ENCODE peak calls at places on chromosomes 13 and 19, in five cellular contexts. One of them, this sample, is unnamed.

GRCh38 chr19:5624154-5624663 is 1.3 kb downstream of the SAFB start:
- DNase-seq in globus pallidus: peak
- DNase-seq in activated CD8-positive, alpha-beta memory T cell treated with anti-CD3 and anti-CD28 coated beads for 24 hours: no peak
- DNase-seq in astrocyte of the spinal cord: peak
- DNase-seq in stimulated activated CD4-positive, alpha-beta T cell treated with anti-CD3 and anti-CD28 coated beads, Interleukin-1b, Interleukin-23, amount 100 ng/mL, for 24 hours: no peak
- DNase-seq in this sample: peak

GRCh38 chr13:31898383-31899071 is 133.0 kb upstream of the FRY start:
- DNase-seq in globus pallidus: no peak
- DNase-seq in activated CD8-positive, alpha-beta memory T cell treated with anti-CD3 and anti-CD28 coated beads for 24 hours: no peak
- DNase-seq in astrocyte of the spinal cord: peak
- DNase-seq in stimulated activated CD4-positive, alpha-beta T cell treated with anti-CD3 and anti-CD28 coated beads, Interleukin-1b, Interleukin-23, amount 100 ng/mL, for 24 hours: no peak
- DNase-seq in this sample: no peak

GRCh38 chr13:21124853-21125252 is 51.5 kb downstream of the SKA3 start:
- DNase-seq in globus pallidus: no peak
- DNase-seq in activated CD8-positive, alpha-beta memory T cell treated with anti-CD3 and anti-CD28 coated beads for 24 hours: no peak
- DNase-seq in astrocyte of the spinal cord: peak
- DNase-seq in stimulated activated CD4-positive, alpha-beta T cell treated with anti-CD3 and anti-CD28 coated beads, Interleukin-1b, Interleukin-23, amount 100 ng/mL, for 24 hours: no peak
- DNase-seq in this sample: peak

GRCh38 chr19:33394006-33394722 is 20.7 kb downstream of the CEBPG start:
- DNase-seq in globus pallidus: no peak
- DNase-seq in activated CD8-positive, alpha-beta memory T cell treated with anti-CD3 and anti-CD28 coated beads for 24 hours: no peak
- DNase-seq in astrocyte of the spinal cord: peak
- DNase-seq in stimulated activated CD4-positive, alpha-beta T cell treated with anti-CD3 and anti-CD28 coated beads, Interleukin-1b, Interleukin-23, amount 100 ng/mL, for 24 hours: no peak
- DNase-seq in this sample: peak

GRCh38 chr19:1811942-1812425 is at the start of gene ATP8B3:
- DNase-seq in globus pallidus: no peak
- DNase-seq in activated CD8-positive, alpha-beta memory T cell treated with anti-CD3 and anti-CD28 coated beads for 24 hours: no peak
- DNase-seq in astrocyte of the spinal cord: no peak
- DNase-seq in stimulated activated CD4-positive, alpha-beta T cell treated with anti-CD3 and anti-CD28 coated beads, Interleukin-1b, Interleukin-23, amount 100 ng/mL, for 24 hours: no peak
- DNase-seq in this sample: no peak

GRCh38 chr13:24386816-24387708 is 77.7 kb downstream of the C1QTNF9 start:
- DNase-seq in globus pallidus: no peak
- DNase-seq in activated CD8-positive, alpha-beta memory T cell treated with anti-CD3 and anti-CD28 coated beads for 24 hours: no peak
- DNase-seq in astrocyte of the spinal cord: no peak
- DNase-seq in stimulated activated CD4-positive, alpha-beta T cell treated with anti-CD3 and anti-CD28 coated beads, Interleukin-1b, Interleukin-23, amount 100 ng/mL, for 24 hours: no peak
- DNase-seq in this sample: no peak

GRCh38 chr19:11194657-11195056 is 2.7 kb downstream of the KANK2 start:
- DNase-seq in globus pallidus: no peak
- DNase-seq in activated CD8-positive, alpha-beta memory T cell treated with anti-CD3 and anti-CD28 coated beads for 24 hours: no peak
- DNase-seq in astrocyte of the spinal cord: no peak
- DNase-seq in stimulated activated CD4-positive, alpha-beta T cell treated with anti-CD3 and anti-CD28 coated beads, Interleukin-1b, Interleukin-23, amount 100 ng/mL, for 24 hours: no peak
- DNase-seq in this sample: peak

GRCh38 chr13:96540656-96541055 is 450.7 kb downstream of the HS6ST3 start:
- DNase-seq in globus pallidus: no peak
- DNase-seq in activated CD8-positive, alpha-beta memory T cell treated with anti-CD3 and anti-CD28 coated beads for 24 hours: no peak
- DNase-seq in astrocyte of the spinal cord: no peak
- DNase-seq in stimulated activated CD4-positive, alpha-beta T cell treated with anti-CD3 and anti-CD28 coated beads, Interleukin-1b, Interleukin-23, amount 100 ng/mL, for 24 hours: no peak
- DNase-seq in this sample: no peak

GRCh38 chr13:93216122-93216521 is 10.5 kb upstream of the GPC6 start:
- DNase-seq in globus pallidus: no peak
- DNase-seq in activated CD8-positive, alpha-beta memory T cell treated with anti-CD3 and anti-CD28 coated beads for 24 hours: no peak
- DNase-seq in astrocyte of the spinal cord: no peak
- DNase-seq in stimulated activated CD4-positive, alpha-beta T cell treated with anti-CD3 and anti-CD28 coated beads, Interleukin-1b, Interleukin-23, amount 100 ng/mL, for 24 hours: no peak
- DNase-seq in this sample: no peak

GRCh38 chr13:24392972-24393371 is 83.6 kb downstream of the C1QTNF9 start:
- DNase-seq in globus pallidus: no peak
- DNase-seq in activated CD8-positive, alpha-beta memory T cell treated with anti-CD3 and anti-CD28 coated beads for 24 hours: no peak
- DNase-seq in astrocyte of the spinal cord: no peak
- DNase-seq in stimulated activated CD4-positive, alpha-beta T cell treated with anti-CD3 and anti-CD28 coated beads, Interleukin-1b, Interleukin-23, amount 100 ng/mL, for 24 hours: no peak
- DNase-seq in this sample: no peak

GRCh38 chr19:49588370-49589122 is 2.4 kb upstream of the PRR12 start:
- DNase-seq in globus pallidus: no peak
- DNase-seq in activated CD8-positive, alpha-beta memory T cell treated with anti-CD3 and anti-CD28 coated beads for 24 hours: peak
- DNase-seq in astrocyte of the spinal cord: no peak
- DNase-seq in stimulated activated CD4-positive, alpha-beta T cell treated with anti-CD3 and anti-CD28 coated beads, Interleukin-1b, Interleukin-23, amount 100 ng/mL, for 24 hours: no peak
- DNase-seq in this sample: no peak

GRCh38 chr19:39805120-39805519 is 26.5 kb downstream of the LEUTX start:
- DNase-seq in globus pallidus: no peak
- DNase-seq in activated CD8-positive, alpha-beta memory T cell treated with anti-CD3 and anti-CD28 coated beads for 24 hours: no peak
- DNase-seq in astrocyte of the spinal cord: no peak
- DNase-seq in stimulated activated CD4-positive, alpha-beta T cell treated with anti-CD3 and anti-CD28 coated beads, Interleukin-1b, Interleukin-23, amount 100 ng/mL, for 24 hours: no peak
- DNase-seq in this sample: no peak

GRCh38 chr13:90534617-90535340 is 812.7 kb upstream of the MIR17HG start:
- DNase-seq in globus pallidus: no peak
- DNase-seq in activated CD8-positive, alpha-beta memory T cell treated with anti-CD3 and anti-CD28 coated beads for 24 hours: no peak
- DNase-seq in astrocyte of the spinal cord: no peak
- DNase-seq in stimulated activated CD4-positive, alpha-beta T cell treated with anti-CD3 and anti-CD28 coated beads, Interleukin-1b, Interleukin-23, amount 100 ng/mL, for 24 hours: no peak
- DNase-seq in this sample: no peak

GRCh38 chr13:91311491-91311890 is 36.0 kb upstream of the MIR17HG start:
- DNase-seq in globus pallidus: no peak
- DNase-seq in activated CD8-positive, alpha-beta memory T cell treated with anti-CD3 and anti-CD28 coated beads for 24 hours: no peak
- DNase-seq in astrocyte of the spinal cord: no peak
- DNase-seq in stimulated activated CD4-positive, alpha-beta T cell treated with anti-CD3 and anti-CD28 coated beads, Interleukin-1b, Interleukin-23, amount 100 ng/mL, for 24 hours: no peak
- DNase-seq in this sample: no peak

GRCh38 chr19:38233740-38234251 is 9.8 kb upstream of the DPF1 start:
- DNase-seq in globus pallidus: peak
- DNase-seq in activated CD8-positive, alpha-beta memory T cell treated with anti-CD3 and anti-CD28 coated beads for 24 hours: peak
- DNase-seq in astrocyte of the spinal cord: peak
- DNase-seq in stimulated activated CD4-positive, alpha-beta T cell treated with anti-CD3 and anti-CD28 coated beads, Interleukin-1b, Interleukin-23, amount 100 ng/mL, for 24 hours: peak
- DNase-seq in this sample: peak

GRCh38 chr19:1651548-1652394 is 644 bp downstream of the TCF3 start:
- DNase-seq in globus pallidus: no peak
- DNase-seq in activated CD8-positive, alpha-beta memory T cell treated with anti-CD3 and anti-CD28 coated beads for 24 hours: peak
- DNase-seq in astrocyte of the spinal cord: peak
- DNase-seq in stimulated activated CD4-positive, alpha-beta T cell treated with anti-CD3 and anti-CD28 coated beads, Interleukin-1b, Interleukin-23, amount 100 ng/mL, for 24 hours: no peak
- DNase-seq in this sample: peak

GRCh38 chr19:6239401-6239844 is 40.4 kb downstream of the MLLT1 start:
- DNase-seq in globus pallidus: no peak
- DNase-seq in activated CD8-positive, alpha-beta memory T cell treated with anti-CD3 and anti-CD28 coated beads for 24 hours: no peak
- DNase-seq in astrocyte of the spinal cord: no peak
- DNase-seq in stimulated activated CD4-positive, alpha-beta T cell treated with anti-CD3 and anti-CD28 coated beads, Interleukin-1b, Interleukin-23, amount 100 ng/mL, for 24 hours: no peak
- DNase-seq in this sample: peak

GRCh38 chr19:58559275-58560006 is 1.0 kb upstream of the UBE2M start:
- DNase-seq in globus pallidus: peak
- DNase-seq in activated CD8-positive, alpha-beta memory T cell treated with anti-CD3 and anti-CD28 coated beads for 24 hours: peak
- DNase-seq in astrocyte of the spinal cord: peak
- DNase-seq in stimulated activated CD4-positive, alpha-beta T cell treated with anti-CD3 and anti-CD28 coated beads, Interleukin-1b, Interleukin-23, amount 100 ng/mL, for 24 hours: peak
- DNase-seq in this sample: peak

GRCh38 chr19:47156861-47157454 is 26.3 kb downstream of the SAE1 start:
- DNase-seq in globus pallidus: no peak
- DNase-seq in activated CD8-positive, alpha-beta memory T cell treated with anti-CD3 and anti-CD28 coated beads for 24 hours: no peak
- DNase-seq in astrocyte of the spinal cord: peak
- DNase-seq in stimulated activated CD4-positive, alpha-beta T cell treated with anti-CD3 and anti-CD28 coated beads, Interleukin-1b, Interleukin-23, amount 100 ng/mL, for 24 hours: no peak
- DNase-seq in this sample: no peak

GRCh38 chr19:802888-803561 is 5.8 kb downstream of the PTBP1 start:
- DNase-seq in globus pallidus: no peak
- DNase-seq in activated CD8-positive, alpha-beta memory T cell treated with anti-CD3 and anti-CD28 coated beads for 24 hours: no peak
- DNase-seq in astrocyte of the spinal cord: no peak
- DNase-seq in stimulated activated CD4-positive, alpha-beta T cell treated with anti-CD3 and anti-CD28 coated beads, Interleukin-1b, Interleukin-23, amount 100 ng/mL, for 24 hours: no peak
- DNase-seq in this sample: no peak

GRCh38 chr19:31220540-31220939 is 128.7 kb downstream of the TSHZ3 start:
- DNase-seq in globus pallidus: peak
- DNase-seq in activated CD8-positive, alpha-beta memory T cell treated with anti-CD3 and anti-CD28 coated beads for 24 hours: no peak
- DNase-seq in astrocyte of the spinal cord: no peak
- DNase-seq in stimulated activated CD4-positive, alpha-beta T cell treated with anti-CD3 and anti-CD28 coated beads, Interleukin-1b, Interleukin-23, amount 100 ng/mL, for 24 hours: no peak
- DNase-seq in this sample: no peak

GRCh38 chr13:57666131-57666530 is 34.6 kb downstream of the PCDH17 start:
- DNase-seq in globus pallidus: no peak
- DNase-seq in activated CD8-positive, alpha-beta memory T cell treated with anti-CD3 and anti-CD28 coated beads for 24 hours: no peak
- DNase-seq in astrocyte of the spinal cord: no peak
- DNase-seq in stimulated activated CD4-positive, alpha-beta T cell treated with anti-CD3 and anti-CD28 coated beads, Interleukin-1b, Interleukin-23, amount 100 ng/mL, for 24 hours: no peak
- DNase-seq in this sample: no peak